ENCODE peak calls at places on chromosomes 2 and 18, in nine cellular contexts. E, X, K, C, O, T, D, Y and M are unnamed samples.

GRCh38 chr2:119438726-119439284 is 7.2 kb downstream of the TMEM37 start:
- DNase-seq in E (no peak), X (no peak), K (no peak), C (no peak), O (no peak), T (no peak), D (no peak), Y (no peak), M (no peak)

GRCh38 chr18:74587446-74587845 is 10.2 kb upstream of the ZNF407 start:
- DNase-seq in E (no peak), X (no peak), K (no peak), C (no peak), O (no peak), T (no peak), D (no peak), Y (no peak), M (no peak)

GRCh38 chr2:101185656-101186055 is 34.5 kb upstream of the TBC1D8 start:
- DNase-seq in E (no peak), X (no peak), K (no peak), C (no peak), O (no peak), T (no peak), D (no peak), Y (no peak), M (no peak)

GRCh38 chr2:120647487-120647886 is 88.2 kb upstream of the GLI2 start:
- DNase-seq in E (no peak), X (peak), K (no peak), C (no peak), O (no peak), T (no peak), D (no peak), Y (peak), M (no peak)

GRCh38 chr2:44981714-44982108 is 27.5 kb downstream of the SIX2 start:
- DNase-seq in E (peak), X (peak), K (peak), C (peak), O (peak), T (peak), D (peak), Y (peak), M (peak)

GRCh38 chr2:216202602-216203250 is 93.6 kb downstream of the XRCC5 start:
- DNase-seq in E (no peak), X (no peak), K (no peak), C (no peak), O (no peak), T (no peak), D (peak), Y (no peak), M (no peak)

GRCh38 chr2:22375094-22375493 is 1009.9 kb upstream of the KLHL29 start:
- DNase-seq in E (no peak), X (no peak), K (no peak), C (no peak), O (no peak), T (no peak), D (peak), Y (no peak), M (no peak)

GRCh38 chr2:226795281-226796011 is 4.2 kb downstream of the IRS1 start:
- DNase-seq in E (peak), X (no peak), K (no peak), C (no peak), O (no peak), T (no peak), D (no peak), Y (no peak), M (no peak)

GRCh38 chr2:10267551-10268465 is 34.9 kb upstream of the HPCAL1 start:
- DNase-seq in E (no peak), X (no peak), K (no peak), C (no peak), O (peak), T (peak), D (no peak), Y (no peak), M (no peak)

GRCh38 chr2:10224734-10225133 is 78.0 kb upstream of the HPCAL1 start:
- DNase-seq in E (no peak), X (no peak), K (no peak), C (no peak), O (no peak), T (no peak), D (no peak), Y (no peak), M (no peak)

GRCh38 chr18:55247032-55247431 is 287.8 kb upstream of the CCDC68 start:
- DNase-seq in E (no peak), X (no peak), K (no peak), C (no peak), O (no peak), T (no peak), D (no peak), Y (no peak), M (no peak)

GRCh38 chr2:64675860-64676259 is 22.1 kb upstream of the SERTAD2 start:
- DNase-seq in E (no peak), X (no peak), K (no peak), C (peak), O (no peak), T (no peak), D (no peak), Y (no peak), M (no peak)

GRCh38 chr2:71609441-71609840 is 156.1 kb downstream of the DYSF start:
- DNase-seq in E (no peak), X (peak), K (no peak), C (no peak), O (no peak), T (no peak), D (no peak), Y (peak), M (no peak)

GRCh38 chr2:239227111-239227581 is 173.7 kb downstream of the HDAC4 start:
- DNase-seq in E (no peak), X (no peak), K (no peak), C (no peak), O (peak), T (no peak), D (no peak), Y (no peak), M (no peak)

GRCh38 chr18:75211721-75212625 is 1.4 kb downstream of the TSHZ1 start:
- DNase-seq in E (peak), X (peak), K (peak), C (no peak), O (peak), T (no peak), D (peak), Y (no peak), M (peak)

GRCh38 chr2:181805228-181806038 is 86.1 kb upstream of the ITPRID2 start:
- DNase-seq in E (no peak), X (peak), K (no peak), C (no peak), O (no peak), T (no peak), D (no peak), Y (peak), M (no peak)

GRCh38 chr2:157336137-157336721 is 10.6 kb upstream of the ERMN start:
- DNase-seq in E (no peak), X (peak), K (peak), C (no peak), O (no peak), T (no peak), D (peak), Y (no peak), M (no peak)

GRCh38 chr18:79928563-79928960 is 22.9 kb downstream of the SLC66A2 start:
- DNase-seq in E (no peak), X (no peak), K (no peak), C (no peak), O (no peak), T (no peak), D (no peak), Y (no peak), M (no peak)

GRCh38 chr2:1546023-1546591 is 132.8 kb downstream of the TPO start:
- DNase-seq in E (peak), X (peak), K (peak), C (no peak), O (no peak), T (no peak), D (peak), Y (no peak), M (no peak)

GRCh38 chr2:54353216-54353615 is 97.2 kb upstream of the TSPYL6 start:
- DNase-seq in E (no peak), X (no peak), K (no peak), C (no peak), O (no peak), T (no peak), D (no peak), Y (no peak), M (no peak)

GRCh38 chr2:100924520-100925451 is 77.3 kb upstream of the RPL31 start:
- DNase-seq in E (no peak), X (peak), K (peak), C (peak), O (no peak), T (no peak), D (no peak), Y (no peak), M (no peak)

GRCh38 chr18:58779514-58779913 is 85.2 kb upstream of the ZNF532 start:
- DNase-seq in E (no peak), X (no peak), K (no peak), C (no peak), O (no peak), T (no peak), D (no peak), Y (no peak), M (no peak)

GRCh38 chr2:55309441-55309840 is 40.4 kb upstream of the MTIF2 start:
- DNase-seq in E (no peak), X (peak), K (no peak), C (no peak), O (no peak), T (no peak), D (no peak), Y (peak), M (no peak)

GRCh38 chr2:1559589-1560175 is 146.4 kb downstream of the TPO start:
- DNase-seq in E (no peak), X (no peak), K (no peak), C (no peak), O (no peak), T (no peak), D (no peak), Y (no peak), M (no peak)

GRCh38 chr18:22370414-22370813 is 47.3 kb downstream of the CTAGE1 start:
- DNase-seq in E (no peak), X (no peak), K (no peak), C (no peak), O (no peak), T (no peak), D (no peak), Y (no peak), M (no peak)

GRCh38 chr2:27211943-27212625 is at the start of the genes ATRAID and SLC5A6:
- DNase-seq in E (peak), X (peak), K (peak), C (peak), O (peak), T (peak), D (peak), Y (no peak), M (peak)

GRCh38 chr2:228446732-228447131 is 265.2 kb upstream of the SPHKAP start:
- DNase-seq in E (no peak), X (no peak), K (no peak), C (no peak), O (no peak), T (no peak), D (no peak), Y (no peak), M (no peak)

GRCh38 chr2:215758691-215759090 is 254.7 kb downstream of the MREG start:
- DNase-seq in E (no peak), X (peak), K (no peak), C (no peak), O (no peak), T (no peak), D (no peak), Y (no peak), M (no peak)

GRCh38 chr2:139122711-139123158 is 342.5 kb upstream of the NXPH2 start:
- DNase-seq in E (no peak), X (peak), K (no peak), C (no peak), O (no peak), T (no peak), D (no peak), Y (peak), M (no peak)

GRCh38 chr2:38163006-38163405 is 87.1 kb upstream of the CYP1B1 start:
- DNase-seq in E (no peak), X (no peak), K (no peak), C (no peak), O (no peak), T (no peak), D (peak), Y (no peak), M (no peak)
- TF ChIP-seq CTCF in E (no peak), X (no peak), K (no peak), C (no peak), O (no peak), T (no peak), D (no peak), Y (no peak), M (no peak)

DNA sequence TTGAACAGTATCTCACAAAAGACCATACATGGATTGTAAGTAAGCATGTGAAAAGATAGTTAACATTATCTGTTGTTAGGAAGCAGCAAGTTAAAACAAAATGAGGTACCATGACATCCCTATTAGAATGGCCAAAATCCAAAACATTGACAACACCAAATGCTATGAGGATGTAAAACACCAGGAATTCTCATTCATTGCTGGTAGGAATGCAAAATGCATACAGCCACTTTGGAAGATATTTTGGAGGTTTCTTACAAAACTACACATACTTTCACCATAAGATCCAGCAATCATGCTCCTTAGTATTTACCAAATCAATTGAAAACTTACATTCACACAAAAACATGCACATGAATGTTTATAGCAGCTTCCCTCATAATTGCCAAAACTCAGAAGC is 30.9 kb upstream of the ICOS start:
- DNase-seq in E (no peak), X (no peak), K (no peak), C (no peak), O (no peak), T (no peak), D (no peak), Y (no peak), M (no peak)
- TF ChIP-seq CTCF in E (no peak), X (no peak), K (no peak), C (no peak), O (no peak), T (no peak), D (no peak), Y (no peak), M (no peak)

GRCh38 chr2:152647417-152648010 is 69.7 kb downstream of the PRPF40A start:
- DNase-seq in E (peak), X (peak), K (no peak), C (no peak), O (peak), T (no peak), D (no peak), Y (no peak), M (no peak)

GRCh38 chr2:152646775-152647174 is 70.5 kb downstream of the PRPF40A start:
- DNase-seq in E (no peak), X (peak), K (no peak), C (no peak), O (no peak), T (no peak), D (no peak), Y (peak), M (no peak)

GRCh38 chr2:152649997-152650396 is 67.3 kb downstream of the PRPF40A start:
- DNase-seq in E (no peak), X (no peak), K (no peak), C (no peak), O (no peak), T (no peak), D (no peak), Y (no peak), M (no peak)

GRCh38 chr2:152646264-152646663 is 71.0 kb downstream of the PRPF40A start:
- DNase-seq in E (no peak), X (no peak), K (no peak), C (no peak), O (no peak), T (no peak), D (no peak), Y (no peak), M (no peak)

GRCh38 chr2:152648336-152648735 is 68.9 kb downstream of the PRPF40A start:
- DNase-seq in E (no peak), X (peak), K (no peak), C (no peak), O (no peak), T (no peak), D (no peak), Y (no peak), M (no peak)
- TF ChIP-seq CTCF in E (no peak), X (peak), K (no peak), C (no peak), O (peak), T (peak), D (no peak), Y (no peak), M (no peak)

DNA sequence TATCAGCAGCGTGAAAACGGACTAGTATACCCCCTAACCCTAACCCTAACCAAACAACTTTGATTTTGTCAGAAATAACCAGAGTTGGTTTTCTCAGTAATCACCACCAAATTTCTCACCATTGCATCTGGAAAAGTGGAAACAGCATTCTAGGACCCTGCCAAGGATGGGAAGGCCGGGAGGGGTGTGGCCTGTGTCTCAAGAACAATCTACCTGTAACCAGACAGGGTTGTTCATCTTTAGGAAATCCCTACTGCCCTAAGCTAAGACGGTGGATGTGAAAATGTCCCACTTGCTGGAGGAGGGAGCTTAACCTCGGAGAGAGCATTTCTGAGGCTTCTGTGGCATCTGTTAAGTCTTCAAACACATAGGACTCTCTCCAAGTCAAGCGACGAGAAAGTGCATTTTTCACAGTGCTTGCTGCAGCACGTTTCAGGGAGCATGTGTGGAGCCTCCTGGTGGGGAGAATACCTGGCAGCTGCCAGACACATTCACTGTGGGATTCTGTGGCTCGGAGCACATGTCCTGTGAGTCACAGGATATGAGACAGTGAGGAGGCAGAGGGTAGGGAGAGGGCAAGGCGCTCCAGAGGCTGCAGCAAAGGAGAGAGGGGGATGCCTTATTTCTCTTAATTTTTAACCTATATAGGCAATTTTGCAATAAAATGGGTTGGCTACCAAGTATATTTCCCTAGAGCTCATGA is 207.5 kb downstream of the SPP2 start:
- DNase-seq in E (no peak), X (peak), K (no peak), C (peak), O (no peak), T (no peak), D (peak), Y (peak), M (no peak)
- TF ChIP-seq CTCF in E (no peak), X (peak), K (no peak), C (no peak), O (peak), T (peak), D (peak), Y (peak), M (no peak)

DNA sequence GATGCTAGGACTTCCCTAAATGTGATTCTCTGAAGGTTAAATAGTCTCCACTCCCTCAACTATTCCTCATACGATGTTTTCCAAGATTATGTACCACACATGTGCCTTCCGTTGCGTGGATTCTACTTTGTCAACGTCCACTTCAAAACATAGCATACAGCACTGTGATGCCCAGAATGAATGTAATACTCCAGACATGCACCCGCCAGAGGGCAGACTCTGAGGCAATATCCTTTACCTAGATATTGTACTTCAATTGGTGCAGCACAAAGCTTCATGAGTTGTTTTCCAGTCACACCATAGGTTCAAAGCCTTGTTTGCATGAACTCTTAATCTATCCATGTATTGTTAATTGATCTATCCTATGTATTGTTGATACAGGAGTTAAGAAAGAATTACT is 201.0 kb upstream of the NABP1 start:
- DNase-seq in E (no peak), X (no peak), K (no peak), C (no peak), O (no peak), T (no peak), D (no peak), Y (no peak), M (no peak)
- TF ChIP-seq CTCF in E (no peak), X (no peak), K (no peak), C (no peak), O (no peak), T (no peak), D (no peak), Y (no peak), M (no peak)

DNA sequence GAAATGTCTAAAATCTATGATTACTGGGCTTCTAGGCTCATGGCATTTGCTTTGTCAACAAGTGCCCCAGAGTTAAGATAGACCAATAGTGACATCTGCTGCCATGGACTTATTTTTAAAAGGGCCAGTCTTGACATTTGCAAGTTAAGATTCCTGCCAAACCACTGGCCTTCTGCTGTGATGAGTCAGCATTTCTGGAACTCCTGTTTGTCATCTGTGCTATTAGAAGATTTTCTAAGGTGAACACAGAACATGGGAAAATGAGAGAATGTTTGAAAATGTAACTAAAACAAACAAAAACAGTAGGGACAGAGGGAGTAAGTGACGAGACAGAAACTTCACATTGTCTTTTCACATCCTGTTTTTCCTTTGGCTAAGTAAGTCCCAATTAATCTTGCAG is 93.7 kb upstream of the WDR75 start:
- DNase-seq in E (peak), X (peak), K (peak), C (no peak), O (no peak), T (no peak), D (peak), Y (peak), M (no peak)
- TF ChIP-seq CTCF in E (no peak), X (peak), K (no peak), C (peak), O (no peak), T (no peak), D (peak), Y (peak), M (no peak)

GRCh38 chr2:219552382-219553167 is 8.7 kb downstream of the TMEM198 start:
- DNase-seq in E (peak), X (peak), K (peak), C (peak), O (peak), T (peak), D (peak), Y (no peak), M (peak)

GRCh38 chr2:219551412-219551811 is 7.6 kb downstream of the TMEM198 start:
- DNase-seq in E (peak), X (peak), K (no peak), C (no peak), O (no peak), T (no peak), D (no peak), Y (no peak), M (no peak)

GRCh38 chr2:219553463-219553862 is 9.6 kb downstream of the TMEM198 start:
- DNase-seq in E (peak), X (no peak), K (no peak), C (no peak), O (no peak), T (no peak), D (no peak), Y (no peak), M (no peak)

GRCh38 chr2:219553168-219553417 is 9.3 kb downstream of the TMEM198 start:
- DNase-seq in E (no peak), X (no peak), K (no peak), C (no peak), O (no peak), T (no peak), D (no peak), Y (no peak), M (no peak)

GRCh38 chr2:219551863-219552381 is 8.1 kb downstream of the TMEM198 start:
- DNase-seq in E (no peak), X (no peak), K (no peak), C (no peak), O (no peak), T (no peak), D (no peak), Y (no peak), M (peak)
- TF ChIP-seq CTCF in E (no peak), X (no peak), K (no peak), C (no peak), O (no peak), T (no peak), D (no peak), Y (no peak), M (no peak)